ENCODE peak calls at places on chromosome 22, in nine cellular contexts. H, W, J, C, G, F, A, K and T are unnamed samples.

GRCh38 chr22:28155808-28156207 is 236.8 kb upstream of the PITPNB start:
- DNase-seq in H (no peak), W (no peak), J (no peak), C (no peak), G (no peak), F (no peak), A (no peak), K (no peak), T (no peak)

GRCh38 chr22:44003776-44004460 is 20.2 kb upstream of the PARVB start:
- DNase-seq in H (no peak), W (no peak), J (no peak), C (no peak), G (no peak), F (no peak), A (no peak), K (no peak), T (no peak)

GRCh38 chr22:33867118-33867863 is 53.0 kb downstream of the LARGE1 start:
- DNase-seq in H (peak), W (no peak), J (no peak), C (no peak), G (no peak), F (no peak), A (no peak), K (peak), T (peak)

GRCh38 chr22:47618180-47618579 is 855.7 kb downstream of the TBC1D22A start:
- DNase-seq in H (no peak), W (no peak), J (no peak), C (no peak), G (no peak), F (no peak), A (no peak), K (no peak), T (no peak)

GRCh38 chr22:46854125-46854870 is 91.8 kb downstream of the TBC1D22A start:
- DNase-seq in H (no peak), W (peak), J (no peak), C (no peak), G (no peak), F (no peak), A (peak), K (no peak), T (no peak)

GRCh38 chr22:31206896-31207687 is 5.0 kb upstream of the LIMK2 start:
- DNase-seq in H (peak), W (no peak), J (no peak), C (no peak), G (no peak), F (no peak), A (peak), K (peak), T (no peak)

GRCh38 chr22:37913233-37913721 is 7.2 kb downstream of the MICALL1 start:
- DNase-seq in H (no peak), W (no peak), J (no peak), C (no peak), G (no peak), F (no peak), A (no peak), K (no peak), T (no peak)

GRCh38 chr22:30607939-30608338 is 965 bp downstream of the TCN2 start:
- DNase-seq in H (no peak), W (no peak), J (no peak), C (no peak), G (no peak), F (no peak), A (peak), K (no peak), T (no peak)

GRCh38 chr22:36288571-36289405 is 35.9 kb downstream of the APOL1 start:
- DNase-seq in H (no peak), W (no peak), J (no peak), C (no peak), G (no peak), F (no peak), A (no peak), K (no peak), T (no peak)

GRCh38 chr22:49230194-49230577 is 597.5 kb downstream of the BRD1 start:
- DNase-seq in H (no peak), W (peak), J (no peak), C (no peak), G (no peak), F (no peak), A (no peak), K (peak), T (peak)

GRCh38 chr22:30813936-30814335 is 119.3 kb downstream of the OSBP2 start:
- DNase-seq in H (no peak), W (no peak), J (no peak), C (no peak), G (no peak), F (no peak), A (no peak), K (no peak), T (no peak)

GRCh38 chr22:50526849-50527801 is 1.7 kb upstream of the SCO2 start:
- DNase-seq in H (peak), W (peak), J (no peak), C (no peak), G (no peak), F (no peak), A (peak), K (no peak), T (no peak)

GRCh38 chr22:17638182-17638431 is 450 bp upstream of the BCL2L13 start:
- DNase-seq in H (no peak), W (no peak), J (no peak), C (no peak), G (no peak), F (no peak), A (no peak), K (no peak), T (no peak)

GRCh38 chr22:33832558-33833151 is 87.6 kb downstream of the LARGE1 start:
- DNase-seq in H (no peak), W (no peak), J (no peak), C (no peak), G (no peak), F (no peak), A (peak), K (no peak), T (no peak)

GRCh38 chr22:49825944-49826602 is 1.6 kb downstream of the BRD1 start:
- DNase-seq in H (peak), W (peak), J (peak), C (no peak), G (no peak), F (no peak), A (no peak), K (peak), T (peak)

GRCh38 chr22:21590809-21591641 is 23.5 kb downstream of the UBE2L3 start:
- DNase-seq in H (no peak), W (no peak), J (no peak), C (peak), G (peak), F (no peak), A (no peak), K (no peak), T (no peak)

GRCh38 chr22:38153821-38154562 is 27.6 kb downstream of the PLA2G6 start:
- DNase-seq in H (no peak), W (peak), J (no peak), C (no peak), G (no peak), F (no peak), A (no peak), K (no peak), T (peak)

GRCh38 chr22:21876486-21877176 is 9.2 kb upstream of the MAPK1 start:
- DNase-seq in H (no peak), W (peak), J (no peak), C (no peak), G (no peak), F (no peak), A (no peak), K (peak), T (no peak)

GRCh38 chr22:39616781-39617180 is 46.2 kb downstream of the CACNA1I start:
- DNase-seq in H (no peak), W (no peak), J (no peak), C (no peak), G (no peak), F (no peak), A (no peak), K (no peak), T (no peak)